ENCODE peak calls at places on chromosome 17, in seven cellular contexts. R is breast epithelium, L is left ventricle myocardium inferior, B is stomach, G is fibroblast of lung, H is hepatocyte, U is uterus. D is an unnamed sample.

GRCh38 chr17:44970136-44970737 is 2.1 kb upstream of the C1QL1 start:
- DNase-seq in R (no peak), L (peak; percentile 38), B (no peak), G (peak; percentile 31), H (peak; percentile 46), U (peak; percentile 44), D (no peak)

GRCh38 chr17:33113281-33114010 is 121.8 kb downstream of the SPACA3 start:
- DNase-seq in R (no peak), L (no peak), B (no peak), G (peak; percentile 71), H (no peak), U (no peak), D (no peak)

GRCh38 chr17:2905269-2905668 is 109.0 kb downstream of the RAP1GAP2 start:
- DNase-seq in R (no peak), L (peak; percentile 78), B (no peak), G (no peak), H (no peak), U (no peak), D (no peak)

GRCh38 chr17:1237471-1237870 is 32.8 kb upstream of the BHLHA9 start:
- DNase-seq in R (no peak), L (no peak), B (no peak), G (no peak), H (no peak), U (no peak), D (no peak)

GRCh38 chr17:75996665-75997590 is 3.7 kb upstream of the CDK3 start:
- DNase-seq in R (peak; percentile 78), L (no peak), B (peak; percentile 63), G (peak; percentile 74), H (peak; percentile 72), U (no peak), D (no peak)

GRCh38 chr17:78641666-78642065 is 64.5 kb upstream of the DNAH17 start:
- DNase-seq in R (no peak), L (no peak), B (no peak), G (no peak), H (no peak), U (no peak), D (no peak)

GRCh38 chr17:77011173-77012011 is 129.4 kb upstream of the SEC14L1 start:
- DNase-seq in R (no peak), L (no peak), B (peak; percentile 50), G (peak; percentile 16), H (peak; percentile 63), U (no peak), D (no peak)

GRCh38 chr17:21282231-21282630 is 2.3 kb upstream of the MAP2K3 start:
- DNase-seq in R (no peak), L (no peak), B (no peak), G (peak; percentile 97), H (peak; percentile 76), U (peak; percentile 78), D (peak; percentile 83)

DNA sequence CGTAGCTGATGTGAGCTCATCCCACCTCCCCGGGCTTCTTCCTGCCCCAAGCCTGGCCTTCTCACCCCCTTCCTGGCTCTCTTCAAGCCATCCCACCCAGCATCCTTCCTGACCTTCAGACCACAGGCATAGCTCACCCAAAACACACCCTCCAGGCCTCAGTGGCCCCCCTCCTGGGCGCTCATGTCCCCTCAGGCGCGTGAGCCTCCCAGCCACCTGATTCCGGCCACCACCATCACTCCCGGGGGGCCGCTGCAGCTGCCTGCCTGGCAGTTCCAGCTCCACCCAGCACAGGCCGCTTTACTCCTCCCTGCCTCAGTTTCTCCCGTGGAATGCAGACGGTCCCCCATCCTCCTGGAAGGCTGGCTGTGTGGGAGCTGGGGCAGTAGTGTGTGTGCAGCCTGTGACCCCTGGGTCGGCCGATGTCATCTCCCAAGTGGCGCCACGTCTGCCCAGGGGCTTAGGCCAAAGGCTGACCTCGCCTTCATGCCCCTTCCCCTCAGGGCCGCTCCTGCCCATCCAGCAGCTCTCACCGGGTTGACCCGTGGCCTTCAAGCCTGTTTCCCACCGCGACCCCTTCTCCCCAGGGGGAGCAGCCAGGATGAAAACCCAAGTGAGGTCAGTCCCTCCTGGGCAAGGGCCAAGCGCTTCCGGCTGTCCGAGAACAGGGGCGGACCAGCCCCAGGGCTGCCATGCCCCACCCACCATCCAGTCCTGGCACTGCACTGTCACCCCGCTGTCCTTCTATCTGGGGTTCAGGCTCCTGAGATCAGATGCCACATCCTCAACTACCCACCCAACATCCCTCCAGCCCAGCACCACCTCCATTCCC is 11.9 kb upstream of the CHMP6 start:
- DNase-seq in R (no peak), L (no peak), B (no peak), G (no peak), H (no peak), U (no peak), D (no peak)
- H3K4me1 ChIP-seq in R (no peaks in the 10 kb centered on the region), L (peaks cover 24% of the 10 kb centered on the region), B (peaks cover 21% of the 10 kb centered on the region), G (peaks cover under 1% of the 10 kb centered on the region), H (peaks cover 5% of the 10 kb centered on the region), U (peaks cover 3% of the 10 kb centered on the region), D (peaks cover 4% of the 10 kb centered on the region)

GRCh38 chr17:43018008-43018853 is 4.0 kb downstream of the VAT1 start:
- DNase-seq in R (no peak), L (no peak), B (no peak), G (no peak), H (peak; percentile 64), U (no peak), D (no peak)

GRCh38 chr17:43020789-43021738 is 1.1 kb downstream of the VAT1 start:
- DNase-seq in R (peak; percentile 77), L (peak; percentile 65), B (peak; percentile 34), G (peak; percentile 58), H (peak; percentile 85), U (peak; percentile 81), D (peak; percentile 85)

GRCh38 chr17:43020030-43020621 is 2.1 kb downstream of the VAT1 start:
- DNase-seq in R (no peak), L (no peak), B (no peak), G (no peak), H (no peak), U (no peak), D (no peak)

GRCh38 chr17:43018932-43019331 is 3.3 kb downstream of the VAT1 start:
- DNase-seq in R (no peak), L (no peak), B (no peak), G (no peak), H (no peak), U (no peak), D (no peak)

GRCh38 chr17:43019418-43019817 is 2.8 kb downstream of the VAT1 start:
- DNase-seq in R (no peak), L (no peak), B (no peak), G (no peak), H (no peak), U (no peak), D (no peak)
- H3K4me3 ChIP-seq in R (peak overlapping the region; percentile 90), L (peak overlapping the region; percentile 95), B (peak overlapping the region; percentile 100), G (peak overlapping the region; percentile 74), H (no peak overlapping the region), U (no peak overlapping the region), D (peak overlapping the region; percentile 17)

DNA sequence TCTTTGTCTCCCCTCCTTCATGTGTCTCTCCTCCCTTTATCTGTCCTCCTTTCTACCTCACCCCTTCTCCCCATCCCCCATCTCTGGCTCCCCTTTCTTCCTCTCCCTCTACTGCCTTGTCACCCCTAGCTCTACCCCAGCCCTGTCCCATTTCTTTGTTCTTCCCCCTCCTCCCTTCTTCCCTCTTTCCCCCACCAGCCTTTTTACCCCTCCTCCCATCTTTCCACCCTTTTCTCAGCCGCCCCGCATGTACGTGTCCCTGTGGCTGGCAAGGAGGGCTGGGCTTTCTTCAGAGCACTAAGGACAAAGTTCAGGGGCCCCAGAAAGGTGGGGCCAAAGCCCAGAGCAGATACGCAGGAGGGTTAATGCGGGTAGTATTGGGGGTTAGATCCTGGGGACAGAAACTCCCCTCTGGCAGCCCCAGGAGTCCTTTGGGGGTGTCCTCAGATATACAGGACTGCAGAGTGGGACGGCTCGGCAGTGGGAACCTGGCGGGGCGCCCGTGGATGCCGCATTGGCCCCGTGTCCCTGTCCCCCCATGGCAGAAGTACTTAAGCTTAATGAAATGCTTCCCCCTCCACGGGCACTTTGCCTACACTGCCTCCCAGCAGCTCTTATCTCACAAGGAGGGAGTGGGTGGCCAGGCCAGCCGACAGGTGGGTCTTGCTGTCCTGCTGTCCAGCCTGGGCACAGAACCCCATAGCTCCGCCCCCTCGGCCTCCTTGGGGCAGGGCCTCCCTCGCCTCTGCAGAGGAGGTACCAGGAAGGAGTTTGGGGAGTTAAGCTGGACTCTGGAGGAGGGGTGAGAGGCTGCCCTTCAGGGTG is 8.3 kb downstream of the THRA start:
- DNase-seq in R (no peak), L (peak; percentile 69), B (peak; percentile 98), G (no peak), H (peak; percentile 79), U (peak; percentile 80), D (no peak)
- H3K36me3 ChIP-seq in R (no peaks in the 10 kb centered on the region), L (peaks cover 9% of the 10 kb centered on the region), B (peaks cover 5% of the 10 kb centered on the region), G (peaks cover 3% of the 10 kb centered on the region), H (no peaks in the 10 kb centered on the region), U (no peaks in the 10 kb centered on the region), D (no peaks in the 10 kb centered on the region)

DNA sequence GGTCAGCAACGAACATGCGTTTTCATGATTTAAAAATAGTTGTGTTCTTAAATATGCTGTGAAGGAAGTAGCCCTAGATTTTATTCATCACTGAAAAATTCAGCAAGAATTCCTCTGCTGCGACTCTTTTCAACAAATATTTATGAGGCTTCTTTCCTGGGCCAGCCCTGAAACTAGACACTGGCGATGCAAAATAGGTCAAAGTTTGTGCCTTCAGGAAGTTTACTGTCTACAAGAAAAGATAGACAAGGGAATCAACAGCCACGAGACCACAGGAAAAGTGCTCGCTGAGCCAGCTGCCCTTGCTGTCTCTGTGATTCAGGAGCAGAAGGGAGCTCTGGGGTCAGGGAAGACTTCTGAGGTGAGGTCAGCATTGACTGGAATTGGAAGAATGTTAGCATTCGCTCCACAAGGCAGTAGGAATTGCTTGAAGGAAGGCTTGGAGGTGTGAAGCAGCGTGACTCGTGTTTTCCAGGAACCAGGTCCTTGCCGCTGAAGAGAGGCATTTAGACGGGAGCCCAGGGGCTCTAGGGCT is 1.9 kb upstream of the RPL26 start:
- DNase-seq in R (no peak), L (no peak), B (no peak), G (peak; percentile 96), H (peak; percentile 53), U (no peak), D (no peak)
- H3K4me1 ChIP-seq in R (peaks cover 13% of the 10 kb centered on the region), L (peaks cover 47% of the 10 kb centered on the region), B (peaks cover 40% of the 10 kb centered on the region), G (peaks cover 14% of the 10 kb centered on the region), H (peaks cover 27% of the 10 kb centered on the region), U (peaks cover 6% of the 10 kb centered on the region), D (peaks cover 11% of the 10 kb centered on the region)

D was measured in ascending aorta.